ENCODE peak calls at places on chromosomes 5 and 9, in ten cellular contexts. One of them, this sample, is unnamed.

GRCh38 chr5:132479073-132479811 is 11.3 kb downstream of the IRF1 start:
- DNase-seq in HFFc6: no peak
- DNase-seq in stomach: no peak
- DNase-seq in MCF 10A: no peak
- DNase-seq in thoracic aorta: no peak
- DNase-seq in IMR-90: no peak
- DNase-seq in GM13977: no peak
- DNase-seq in LNCaP clone FGC: no peak
- DNase-seq in mucosa of descending colon: peak
- DNase-seq in AG10803: no peak
- DNase-seq in this sample: no peak

GRCh38 chr5:174760721-174761120 is 36.3 kb downstream of the MSX2 start:
- DNase-seq in HFFc6: no peak
- DNase-seq in IMR-90: no peak
- DNase-seq in LNCaP clone FGC: no peak
- DNase-seq in AG10803: no peak
- DNase-seq in mucosa of descending colon: no peak
- DNase-seq in thoracic aorta: no peak
- DNase-seq in stomach: no peak
- DNase-seq in GM13977: no peak
- DNase-seq in MCF 10A: no peak
- DNase-seq in this sample: no peak

GRCh38 chr9:29830815-29831214 is 2257.5 kb upstream of the C9orf72 start:
- DNase-seq in LNCaP clone FGC: peak
- DNase-seq in stomach: no peak
- DNase-seq in HFFc6: peak
- DNase-seq in MCF 10A: peak
- DNase-seq in thoracic aorta: no peak
- DNase-seq in AG10803: no peak
- DNase-seq in GM13977: no peak
- DNase-seq in IMR-90: no peak
- DNase-seq in mucosa of descending colon: no peak
- DNase-seq in this sample: peak

GRCh38 chr5:58403822-58404433 is 56.0 kb downstream of the PLK2 start:
- DNase-seq in HFFc6: no peak
- DNase-seq in LNCaP clone FGC: no peak
- DNase-seq in IMR-90: no peak
- DNase-seq in GM13977: no peak
- DNase-seq in MCF 10A: no peak
- DNase-seq in AG10803: no peak
- DNase-seq in mucosa of descending colon: no peak
- DNase-seq in stomach: no peak
- DNase-seq in thoracic aorta: no peak
- DNase-seq in this sample: no peak

GRCh38 chr5:16603295-16603694 is 13.5 kb downstream of the RETREG1 start:
- DNase-seq in GM13977: no peak
- DNase-seq in MCF 10A: no peak
- DNase-seq in mucosa of descending colon: no peak
- DNase-seq in stomach: no peak
- DNase-seq in HFFc6: no peak
- DNase-seq in LNCaP clone FGC: no peak
- DNase-seq in IMR-90: no peak
- DNase-seq in thoracic aorta: no peak
- DNase-seq in AG10803: no peak
- DNase-seq in this sample: no peak

GRCh38 chr5:15995206-15996052 is 184.2 kb downstream of the MARCHF11 start:
- DNase-seq in MCF 10A: peak
- DNase-seq in AG10803: peak
- DNase-seq in IMR-90: peak
- DNase-seq in HFFc6: peak
- DNase-seq in mucosa of descending colon: no peak
- DNase-seq in LNCaP clone FGC: peak
- DNase-seq in thoracic aorta: no peak
- DNase-seq in GM13977: no peak
- DNase-seq in stomach: no peak
- DNase-seq in this sample: peak

GRCh38 chr5:174189638-174190037 is 144.1 kb downstream of the NSG2 start:
- DNase-seq in GM13977: no peak
- DNase-seq in HFFc6: no peak
- DNase-seq in mucosa of descending colon: no peak
- DNase-seq in stomach: no peak
- DNase-seq in AG10803: no peak
- DNase-seq in IMR-90: no peak
- DNase-seq in MCF 10A: no peak
- DNase-seq in thoracic aorta: no peak
- DNase-seq in LNCaP clone FGC: no peak
- DNase-seq in this sample: no peak

GRCh38 chr5:32586251-32586642 is 890 bp downstream of the SUB1 start:
- DNase-seq in GM13977: peak
- DNase-seq in LNCaP clone FGC: no peak
- DNase-seq in mucosa of descending colon: no peak
- DNase-seq in thoracic aorta: no peak
- DNase-seq in HFFc6: no peak
- DNase-seq in stomach: no peak
- DNase-seq in AG10803: no peak
- DNase-seq in IMR-90: no peak
- DNase-seq in MCF 10A: no peak
- DNase-seq in this sample: no peak

GRCh38 chr5:143217804-143218160 is 185.7 kb downstream of the NR3C1 start:
- DNase-seq in HFFc6: no peak
- DNase-seq in IMR-90: no peak
- DNase-seq in thoracic aorta: no peak
- DNase-seq in mucosa of descending colon: no peak
- DNase-seq in LNCaP clone FGC: no peak
- DNase-seq in stomach: no peak
- DNase-seq in GM13977: no peak
- DNase-seq in AG10803: no peak
- DNase-seq in MCF 10A: no peak
- DNase-seq in this sample: no peak

GRCh38 chr5:143218563-143219170 is 184.8 kb downstream of the NR3C1 start:
- DNase-seq in HFFc6: no peak
- DNase-seq in stomach: no peak
- DNase-seq in thoracic aorta: no peak
- DNase-seq in AG10803: no peak
- DNase-seq in LNCaP clone FGC: no peak
- DNase-seq in mucosa of descending colon: no peak
- DNase-seq in IMR-90: no peak
- DNase-seq in GM13977: no peak
- DNase-seq in MCF 10A: no peak
- DNase-seq in this sample: no peak

GRCh38 chr5:143216211-143216610 is 187.3 kb downstream of the NR3C1 start:
- DNase-seq in mucosa of descending colon: no peak
- DNase-seq in MCF 10A: no peak
- DNase-seq in IMR-90: no peak
- DNase-seq in GM13977: no peak
- DNase-seq in AG10803: no peak
- DNase-seq in LNCaP clone FGC: no peak
- DNase-seq in thoracic aorta: no peak
- DNase-seq in stomach: no peak
- DNase-seq in HFFc6: no peak
- DNase-seq in this sample: no peak

GRCh38 chr5:143215685-143216084 is 187.8 kb downstream of the NR3C1 start:
- DNase-seq in LNCaP clone FGC: no peak
- DNase-seq in IMR-90: no peak
- DNase-seq in stomach: no peak
- DNase-seq in HFFc6: no peak
- DNase-seq in thoracic aorta: no peak
- DNase-seq in mucosa of descending colon: no peak
- DNase-seq in AG10803: no peak
- DNase-seq in MCF 10A: no peak
- DNase-seq in GM13977: no peak
- DNase-seq in this sample: no peak

GRCh38 chr5:143217065-143217803 is 186.3 kb downstream of the NR3C1 start:
- DNase-seq in stomach: no peak
- DNase-seq in mucosa of descending colon: no peak
- DNase-seq in LNCaP clone FGC: no peak
- DNase-seq in thoracic aorta: no peak
- DNase-seq in GM13977: no peak
- DNase-seq in AG10803: peak
- DNase-seq in HFFc6: no peak
- DNase-seq in IMR-90: peak
- DNase-seq in MCF 10A: peak
- DNase-seq in this sample: no peak
- TF ChIP-seq CTCF in stomach: no peak
- TF ChIP-seq CTCF in mucosa of descending colon: no peak
- TF ChIP-seq CTCF in LNCaP clone FGC: no peak
- TF ChIP-seq CTCF in thoracic aorta: no peak
- TF ChIP-seq CTCF in GM13977: peak
- TF ChIP-seq CTCF in AG10803: no peak
- TF ChIP-seq CTCF in HFFc6: no peak
- TF ChIP-seq CTCF in IMR-90: no peak
- TF ChIP-seq CTCF in MCF 10A: no peak
- TF ChIP-seq CTCF in this sample: no peak

DNA sequence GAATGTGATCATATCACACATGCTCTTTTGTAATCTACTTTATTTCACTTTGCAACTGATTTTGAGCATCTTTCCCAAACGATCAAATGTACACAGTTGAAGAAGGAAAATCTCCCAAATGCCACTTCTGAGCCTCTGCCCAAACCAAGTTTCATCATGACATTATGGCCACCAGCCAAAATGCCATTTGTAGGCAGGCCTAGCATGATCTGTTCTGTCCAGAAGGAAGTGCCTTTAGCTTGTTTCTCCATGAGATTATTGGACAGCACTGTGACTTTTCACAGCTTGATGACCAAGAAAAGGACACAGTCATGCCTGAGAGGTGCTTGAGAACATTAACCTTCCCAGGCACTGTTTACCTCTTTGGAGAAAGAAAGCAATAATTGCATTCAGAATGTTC is 73.2 kb upstream of the PIP5K1B start:
- DNase-seq in IMR-90: no peak
- DNase-seq in mucosa of descending colon: no peak
- DNase-seq in AG10803: no peak
- DNase-seq in LNCaP clone FGC: no peak
- DNase-seq in GM13977: no peak
- DNase-seq in HFFc6: no peak
- DNase-seq in MCF 10A: peak
- DNase-seq in thoracic aorta: no peak
- DNase-seq in stomach: no peak
- DNase-seq in this sample: no peak
- TF ChIP-seq CTCF in IMR-90: no peak
- TF ChIP-seq CTCF in mucosa of descending colon: no peak
- TF ChIP-seq CTCF in AG10803: no peak
- TF ChIP-seq CTCF in LNCaP clone FGC: no peak
- TF ChIP-seq CTCF in GM13977: no peak
- TF ChIP-seq CTCF in HFFc6: no peak
- TF ChIP-seq CTCF in MCF 10A: no peak
- TF ChIP-seq CTCF in thoracic aorta: no peak
- TF ChIP-seq CTCF in stomach: no peak
- TF ChIP-seq CTCF in this sample: no peak

GRCh38 chr9:124512806-124513204 is 5.6 kb upstream of the NR5A1 start:
- DNase-seq in MCF 10A: no peak
- DNase-seq in IMR-90: no peak
- DNase-seq in mucosa of descending colon: no peak
- DNase-seq in HFFc6: no peak
- DNase-seq in LNCaP clone FGC: no peak
- DNase-seq in GM13977: no peak
- DNase-seq in AG10803: no peak
- DNase-seq in stomach: no peak
- DNase-seq in thoracic aorta: no peak
- DNase-seq in this sample: no peak

GRCh38 chr9:124511891-124512805 is 4.9 kb upstream of the NR5A1 start:
- DNase-seq in LNCaP clone FGC: no peak
- DNase-seq in thoracic aorta: no peak
- DNase-seq in HFFc6: no peak
- DNase-seq in mucosa of descending colon: no peak
- DNase-seq in MCF 10A: no peak
- DNase-seq in IMR-90: no peak
- DNase-seq in AG10803: no peak
- DNase-seq in stomach: no peak
- DNase-seq in GM13977: peak
- DNase-seq in this sample: no peak

GRCh38 chr9:124513374-124513994 is 6.3 kb upstream of the NR5A1 start:
- DNase-seq in IMR-90: no peak
- DNase-seq in thoracic aorta: no peak
- DNase-seq in mucosa of descending colon: no peak
- DNase-seq in LNCaP clone FGC: no peak
- DNase-seq in HFFc6: no peak
- DNase-seq in AG10803: no peak
- DNase-seq in stomach: no peak
- DNase-seq in MCF 10A: no peak
- DNase-seq in GM13977: no peak
- DNase-seq in this sample: no peak

GRCh38 chr9:124510650-124511425 is 3.6 kb upstream of the NR5A1 start:
- DNase-seq in stomach: no peak
- DNase-seq in IMR-90: peak
- DNase-seq in mucosa of descending colon: no peak
- DNase-seq in AG10803: peak
- DNase-seq in MCF 10A: peak
- DNase-seq in GM13977: peak
- DNase-seq in thoracic aorta: no peak
- DNase-seq in HFFc6: peak
- DNase-seq in LNCaP clone FGC: no peak
- DNase-seq in this sample: no peak

GRCh38 chr9:124511426-124511840 is 4.2 kb upstream of the NR5A1 start:
- DNase-seq in AG10803: no peak
- DNase-seq in IMR-90: no peak
- DNase-seq in mucosa of descending colon: no peak
- DNase-seq in stomach: no peak
- DNase-seq in MCF 10A: no peak
- DNase-seq in HFFc6: peak
- DNase-seq in LNCaP clone FGC: no peak
- DNase-seq in thoracic aorta: no peak
- DNase-seq in GM13977: peak
- DNase-seq in this sample: no peak
- TF ChIP-seq CTCF in AG10803: no peak
- TF ChIP-seq CTCF in IMR-90: no peak
- TF ChIP-seq CTCF in mucosa of descending colon: no peak
- TF ChIP-seq CTCF in stomach: no peak
- TF ChIP-seq CTCF in MCF 10A: no peak
- TF ChIP-seq CTCF in HFFc6: peak
- TF ChIP-seq CTCF in LNCaP clone FGC: no peak
- TF ChIP-seq CTCF in thoracic aorta: no peak
- TF ChIP-seq CTCF in GM13977: no peak
- TF ChIP-seq CTCF in this sample: no peak

DNA sequence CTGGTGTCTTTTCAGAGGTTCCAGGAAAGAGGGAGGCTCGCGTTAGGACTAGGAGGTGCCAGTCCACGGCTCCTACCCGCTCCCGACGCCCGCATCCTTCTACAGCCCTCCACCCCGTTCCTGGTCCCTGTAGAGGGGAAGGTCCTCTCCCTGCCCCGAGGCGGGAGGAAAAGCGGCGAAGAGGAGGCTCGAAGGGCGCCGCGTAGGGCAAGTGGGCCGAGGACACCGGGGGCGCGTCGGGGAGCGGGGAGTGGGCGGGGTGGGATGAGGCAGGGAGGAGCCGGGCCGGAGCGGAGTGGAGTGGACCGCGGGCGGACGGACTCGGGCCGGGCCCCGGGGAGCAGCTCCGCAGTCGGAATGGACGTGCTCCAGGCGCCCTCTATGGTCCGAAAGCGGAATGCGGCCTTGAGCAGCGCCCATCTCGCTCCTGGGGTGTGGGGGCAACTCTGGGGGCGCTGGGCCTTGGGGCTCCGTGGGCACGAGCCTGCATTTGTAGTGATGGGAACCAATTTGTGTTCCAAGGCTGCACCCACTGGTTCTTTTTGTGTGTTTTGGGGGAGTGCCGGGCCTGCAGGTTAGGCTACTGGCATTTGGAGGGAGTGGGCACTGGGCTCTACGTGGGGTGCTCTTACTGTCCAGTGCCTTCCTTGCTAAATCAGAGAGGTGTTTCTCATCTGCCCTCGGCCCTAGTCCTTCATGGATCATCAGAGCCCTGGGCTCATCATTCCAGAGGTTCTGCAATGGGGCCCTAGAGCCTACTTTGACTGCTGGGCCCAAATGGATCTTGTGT is 7.3 kb downstream of the IRX1 start:
- DNase-seq in AG10803: peak
- DNase-seq in IMR-90: no peak
- DNase-seq in mucosa of descending colon: no peak
- DNase-seq in GM13977: peak
- DNase-seq in MCF 10A: no peak
- DNase-seq in thoracic aorta: no peak
- DNase-seq in HFFc6: no peak
- DNase-seq in LNCaP clone FGC: no peak
- DNase-seq in stomach: peak
- DNase-seq in this sample: peak
- TF ChIP-seq CTCF in AG10803: peak
- TF ChIP-seq CTCF in IMR-90: peak
- TF ChIP-seq CTCF in mucosa of descending colon: no peak
- TF ChIP-seq CTCF in GM13977: peak
- TF ChIP-seq CTCF in MCF 10A: peak
- TF ChIP-seq CTCF in thoracic aorta: peak
- TF ChIP-seq CTCF in HFFc6: no peak
- TF ChIP-seq CTCF in LNCaP clone FGC: peak
- TF ChIP-seq CTCF in stomach: no peak
- TF ChIP-seq CTCF in this sample: peak

This sample was measured in glutamatergic neuron.